ENCODE peak calls at places on chromosome 11, in five cellular contexts. F, T, U, X and J are unnamed samples.

GRCh38 chr11:123184531-123184930 is 10.5 kb downstream of the CLMP start:
- DNase-seq in F (no peak), T (no peak), U (no peak), X (no peak), J (no peak)

GRCh38 chr11:19244084-19244483 is 3.3 kb upstream of the E2F8 start:
- DNase-seq in F (peak), T (no peak), U (no peak), X (no peak), J (no peak)

GRCh38 chr11:123202155-123202714 is 7.2 kb upstream of the CLMP start:
- DNase-seq in F (peak), T (peak), U (no peak), X (peak), J (no peak)

GRCh38 chr11:69911310-69912160 is 92.3 kb upstream of the FGF3 start:
- DNase-seq in F (no peak), T (no peak), U (no peak), X (no peak), J (no peak)

GRCh38 chr11:73228268-73229134 is 10.4 kb downstream of the P2RY2 start:
- DNase-seq in F (no peak), T (no peak), U (no peak), X (no peak), J (no peak)

GRCh38 chr11:68954970-68955958 is 25.5 kb downstream of the MRGPRD start:
- DNase-seq in F (peak), T (peak), U (no peak), X (peak), J (no peak)

GRCh38 chr11:101825551-101825950 is 89.3 kb upstream of the CEP126 start:
- DNase-seq in F (peak), T (no peak), U (no peak), X (no peak), J (no peak)

GRCh38 chr11:93904711-93905110 is 54.3 kb upstream of the VSTM5 start:
- DNase-seq in F (no peak), T (no peak), U (no peak), X (no peak), J (no peak)

GRCh38 chr11:33375688-33376311 is 118.6 kb downstream of the HIPK3 start:
- DNase-seq in F (peak), T (peak), U (peak), X (no peak), J (peak)

GRCh38 chr11:1049431-1049891 is 12.9 kb upstream of the MUC6 start:
- DNase-seq in F (no peak), T (no peak), U (no peak), X (no peak), J (no peak)

GRCh38 chr11:4983851-4984250 is 10.8 kb upstream of the OR51L1 start:
- DNase-seq in F (no peak), T (no peak), U (no peak), X (no peak), J (no peak)

GRCh38 chr11:13836666-13837065 is 125.9 kb upstream of the SPON1 start:
- DNase-seq in F (no peak), T (no peak), U (no peak), X (no peak), J (no peak)

GRCh38 chr11:71336996-71337772 is 84.8 kb upstream of the SHANK2 start:
- DNase-seq in F (no peak), T (no peak), U (no peak), X (no peak), J (no peak)

GRCh38 chr11:124041254-124041653 is at the start of gene OR10G7:
- DNase-seq in F (no peak), T (no peak), U (no peak), X (no peak), J (no peak)

GRCh38 chr11:68213135-68213515 is at the start of gene KMT5B:
- DNase-seq in F (peak), T (peak), U (no peak), X (no peak), J (peak)

GRCh38 chr11:96340555-96340885 is 2.5 kb downstream of the MAML2 start:
- DNase-seq in F (peak), T (peak), U (no peak), X (no peak), J (no peak)

GRCh38 chr11:75565221-75565814 is 3.3 kb downstream of the SERPINH1 start:
- DNase-seq in F (peak), T (peak), U (no peak), X (peak), J (no peak)

GRCh38 chr11:58055806-58056401 is 25.2 kb downstream of the OR6Q1 start:
- DNase-seq in F (no peak), T (no peak), U (no peak), X (no peak), J (no peak)

GRCh38 chr11:109898592-109898991 is 194.6 kb upstream of the ZC3H12C start:
- DNase-seq in F (no peak), T (no peak), U (no peak), X (no peak), J (no peak)

GRCh38 chr11:84045146-84045545 is 759.0 kb upstream of the CCDC90B start:
- DNase-seq in F (no peak), T (no peak), U (no peak), X (no peak), J (no peak)

GRCh38 chr11:4464216-4465159 is 15.4 kb downstream of the OR52K2 start:
- DNase-seq in F (peak), T (peak), U (no peak), X (no peak), J (no peak)

GRCh38 chr11:66745356-66746235 is 16.6 kb upstream of the SPTBN2 start:
- DNase-seq in F (no peak), T (no peak), U (no peak), X (no peak), J (no peak)

GRCh38 chr11:104572279-104572678 is 326.0 kb downstream of the CASP12 start:
- DNase-seq in F (peak), T (peak), U (no peak), X (no peak), J (no peak)

GRCh38 chr11:64876835-64877341 is 1.5 kb downstream of the EHD1 start:
- DNase-seq in F (no peak), T (peak), U (no peak), X (peak), J (no peak)

GRCh38 chr11:65118097-65118837 is 766 bp upstream of the ZNHIT2 start:
- DNase-seq in F (no peak), T (no peak), U (no peak), X (no peak), J (no peak)

GRCh38 chr11:95944623-95945022 is 20.7 kb upstream of the MTMR2 start:
- DNase-seq in F (no peak), T (no peak), U (no peak), X (no peak), J (no peak)

GRCh38 chr11:101929516-101929915 is 13.2 kb upstream of the ANGPTL5 start:
- DNase-seq in F (no peak), T (no peak), U (no peak), X (no peak), J (no peak)

GRCh38 chr11:46003647-46004046 is 81.2 kb downstream of the LARGE2 start:
- DNase-seq in F (peak), T (peak), U (no peak), X (no peak), J (no peak)

GRCh38 chr11:96215094-96215782 is 127.8 kb downstream of the MAML2 start:
- DNase-seq in F (peak), T (peak), U (no peak), X (peak), J (no peak)

GRCh38 chr11:77654770-77655434 is 17.3 kb upstream of the CLNS1A start:
- DNase-seq in F (no peak), T (peak), U (no peak), X (peak), J (no peak)

GRCh38 chr11:8086001-8086479 is 5.0 kb downstream of the TUB start:
- DNase-seq in F (peak), T (peak), U (no peak), X (no peak), J (peak)

GRCh38 chr11:6596237-6596877 is 7.1 kb downstream of the RRP8 start:
- DNase-seq in F (no peak), T (no peak), U (no peak), X (no peak), J (no peak)

GRCh38 chr11:66962247-66962646 is 4.1 kb upstream of the PC start:
- DNase-seq in F (no peak), T (no peak), U (no peak), X (no peak), J (no peak)

GRCh38 chr11:128210148-128210940 is 377.0 kb downstream of the ETS1 start:
- DNase-seq in F (peak), T (peak), U (peak), X (peak), J (no peak)

GRCh38 chr11:46237248-46238077 is 40.0 kb upstream of the CREB3L1 start:
- DNase-seq in F (peak), T (peak), U (peak), X (peak), J (peak)

GRCh38 chr11:29258411-29258810 is 758.4 kb downstream of the KCNA4 start:
- DNase-seq in F (no peak), T (no peak), U (no peak), X (no peak), J (no peak)

GRCh38 chr11:80167766-80168165 is 726.9 kb upstream of the TENM4 start:
- DNase-seq in F (no peak), T (no peak), U (no peak), X (peak), J (no peak)

GRCh38 chr11:1780700-1781592 is 17.2 kb upstream of the CTSD start:
- DNase-seq in F (no peak), T (no peak), U (no peak), X (no peak), J (no peak)

GRCh38 chr11:68211546-68211945 is 1.6 kb downstream of the KMT5B start:
- DNase-seq in F (no peak), T (no peak), U (no peak), X (no peak), J (no peak)